ENCODE peak calls at places on chromosomes 16 and 17, in ten cellular contexts. V is hypothalamus; U is activated CD4-positive, alpha-beta memory T cell treated with anti-CD3 and anti-CD28 coated beads for 36 hours; C is WTC11; Y is DMS 273 treated with DMSO at 0.1 percent for 48 hours; M is left colon; X is cardiac fibroblast; H is fibroblast of the aortic adventitia; N is stimulated activated effector memory CD8-positive, alpha-beta T cell treated with anti-CD3 and anti-CD28 coated beads, Interleukin-12 subunit alpha, Interleukin-12 subunit beta, amount 100 ng/mL, for 72 hours; J is lower leg skin. K is an unnamed sample.

GRCh38 chr17:60729854-60730253 is 52.2 kb downstream of the BCAS3 start:
- DNase-seq in X (no peak), J (no peak), M (no peak), U (no peak), V (no peak), C (no peak), N (no peak), H (peak), Y (no peak), K (peak)

GRCh38 chr17:72761431-72761830 is 331.1 kb downstream of the SLC39A11 start:
- DNase-seq in X (no peak), N (no peak), V (no peak), C (no peak), J (no peak), Y (no peak), U (no peak), H (no peak), M (no peak), K (no peak)

GRCh38 chr16:53094013-53094630 is 39.3 kb downstream of the CHD9 start:
- DNase-seq in C (no peak), V (no peak), Y (no peak), H (no peak), N (no peak), J (peak), U (peak), X (no peak), M (peak), K (no peak)

GRCh38 chr17:28524476-28525415 is 18.6 kb downstream of the FOXN1 start:
- DNase-seq in C (no peak), J (no peak), Y (no peak), V (no peak), H (peak), U (no peak), M (peak), N (no peak), X (peak), K (peak)

GRCh38 chr16:16133943-16134604 is 89.2 kb downstream of the ABCC6 start:
- DNase-seq in Y (no peak), N (no peak), H (no peak), J (no peak), X (no peak), V (no peak), U (no peak), C (no peak), M (no peak), K (peak)

GRCh38 chr16:2770057-2770780 is 6.9 kb downstream of the ELOB start:
- DNase-seq in H (no peak), V (no peak), X (no peak), Y (no peak), J (no peak), U (no peak), C (no peak), M (no peak), N (no peak), K (no peak)

GRCh38 chr16:9124908-9125584 is 33.6 kb downstream of the HAPSTR1 start:
- DNase-seq in Y (no peak), U (no peak), M (no peak), N (no peak), J (peak), V (no peak), X (no peak), C (peak), H (no peak), K (no peak)

GRCh38 chr16:50270510-50271147 is 4.3 kb downstream of the ADCY7 start:
- DNase-seq in H (no peak), N (no peak), V (no peak), X (no peak), M (no peak), U (no peak), C (no peak), Y (no peak), J (no peak), K (peak)

GRCh38 chr16:18936727-18937340 is 10.6 kb upstream of the SMG1 start:
- DNase-seq in C (no peak), N (no peak), X (no peak), V (no peak), J (peak), Y (no peak), H (no peak), M (no peak), U (no peak), K (no peak)

GRCh38 chr16:15607700-15608396 is 35.1 kb downstream of the MARF1 start:
- DNase-seq in C (no peak), U (no peak), N (no peak), X (peak), Y (no peak), M (no peak), H (peak), J (no peak), V (no peak), K (peak)

GRCh38 chr17:76744747-76745146 is 6.8 kb downstream of the MFSD11 start:
- DNase-seq in M (no peak), Y (no peak), H (no peak), J (no peak), U (peak), N (no peak), C (no peak), X (no peak), V (no peak), K (no peak)

GRCh38 chr17:44308320-44308818 is at the start of gene RUNDC3A:
- DNase-seq in H (peak), C (peak), U (peak), Y (peak), J (peak), M (peak), X (peak), N (peak), V (peak), K (peak)

GRCh38 chr17:17109231-17109630 is 67.0 kb downstream of the MPRIP start:
- DNase-seq in J (no peak), H (no peak), C (no peak), X (no peak), U (peak), N (no peak), V (no peak), Y (no peak), M (peak), K (no peak)

GRCh38 chr16:49452568-49452967 is 79.0 kb downstream of the C16orf78 start:
- DNase-seq in X (no peak), H (no peak), Y (no peak), C (peak), U (no peak), V (no peak), J (peak), M (no peak), N (no peak), K (no peak)

K was measured in amniotic epithelial cell.